ENCODE peak calls at places on chromosomes 6 and 20, in eight cellular contexts. One of them, this sample, is unnamed.

GRCh38 chr6:162258647-162259046 is 468.9 kb downstream of the PRKN start:
- DNase-seq in brain microvascular endothelial cell: no peak
- DNase-seq in CD4-positive, CD25-positive, alpha-beta regulatory T cell: no peak
- DNase-seq in kidney epithelial cell: no peak
- DNase-seq in right lobe of liver: no peak
- DNase-seq in ovary: no peak
- DNase-seq in aorta: no peak
- DNase-seq in right cardiac atrium: no peak
- DNase-seq in this sample: no peak

GRCh38 chr20:3908667-3909066 is 19.5 kb downstream of the PANK2 start:
- DNase-seq in brain microvascular endothelial cell: no peak
- DNase-seq in ovary: no peak
- DNase-seq in right lobe of liver: no peak
- DNase-seq in kidney epithelial cell: no peak
- DNase-seq in right cardiac atrium: peak; percentile 73
- DNase-seq in CD4-positive, CD25-positive, alpha-beta regulatory T cell: no peak
- DNase-seq in aorta: no peak
- DNase-seq in this sample: no peak

GRCh38 chr6:125154184-125155135 is 887 bp downstream of the TPD52L1 start:
- DNase-seq in right cardiac atrium: peak; percentile 69
- DNase-seq in right lobe of liver: peak; percentile 77
- DNase-seq in ovary: peak; percentile 42
- DNase-seq in brain microvascular endothelial cell: no peak
- DNase-seq in aorta: peak; percentile 48
- DNase-seq in kidney epithelial cell: no peak
- DNase-seq in CD4-positive, CD25-positive, alpha-beta regulatory T cell: peak; percentile 40
- DNase-seq in this sample: peak; percentile 78

GRCh38 chr6:63527658-63528514 is 44.4 kb upstream of the LOC128125822 start:
- DNase-seq in kidney epithelial cell: peak; percentile 96
- DNase-seq in aorta: no peak
- DNase-seq in right lobe of liver: peak; percentile 75
- DNase-seq in ovary: no peak
- DNase-seq in brain microvascular endothelial cell: peak; percentile 96
- DNase-seq in CD4-positive, CD25-positive, alpha-beta regulatory T cell: no peak
- DNase-seq in right cardiac atrium: no peak
- DNase-seq in this sample: no peak

GRCh38 chr6:113172531-113172966 is 684.6 kb upstream of the MARCKS start:
- DNase-seq in aorta: no peak
- DNase-seq in CD4-positive, CD25-positive, alpha-beta regulatory T cell: no peak
- DNase-seq in ovary: no peak
- DNase-seq in brain microvascular endothelial cell: no peak
- DNase-seq in right cardiac atrium: peak; percentile 62
- DNase-seq in kidney epithelial cell: no peak
- DNase-seq in right lobe of liver: peak; percentile 52
- DNase-seq in this sample: no peak

GRCh38 chr20:63553251-63553932 is 567 bp upstream of the FNDC11 start:
- DNase-seq in kidney epithelial cell: no peak
- DNase-seq in right lobe of liver: no peak
- DNase-seq in brain microvascular endothelial cell: peak; percentile 64
- DNase-seq in right cardiac atrium: peak; percentile 96
- DNase-seq in ovary: peak; percentile 79
- DNase-seq in CD4-positive, CD25-positive, alpha-beta regulatory T cell: peak; percentile 68
- DNase-seq in aorta: peak; percentile 84
- DNase-seq in this sample: peak; percentile 87

GRCh38 chr6:30829639-30830250 is 54.6 kb upstream of the DDR1 start:
- DNase-seq in kidney epithelial cell: no peak
- DNase-seq in right cardiac atrium: no peak
- DNase-seq in CD4-positive, CD25-positive, alpha-beta regulatory T cell: peak; percentile 57
- DNase-seq in brain microvascular endothelial cell: no peak
- DNase-seq in right lobe of liver: no peak
- DNase-seq in ovary: no peak
- DNase-seq in aorta: no peak
- DNase-seq in this sample: no peak

GRCh38 chr6:34912715-34913464 is 23.8 kb downstream of the ANKS1A start:
- DNase-seq in ovary: no peak
- DNase-seq in right cardiac atrium: no peak
- DNase-seq in aorta: no peak
- DNase-seq in brain microvascular endothelial cell: peak; percentile 74
- DNase-seq in kidney epithelial cell: peak; percentile 76
- DNase-seq in CD4-positive, CD25-positive, alpha-beta regulatory T cell: peak; percentile 68
- DNase-seq in right lobe of liver: no peak
- DNase-seq in this sample: no peak

GRCh38 chr6:151044465-151045441 is 179.3 kb downstream of the MTHFD1L start:
- DNase-seq in ovary: peak; percentile 80
- DNase-seq in right lobe of liver: peak; percentile 97
- DNase-seq in brain microvascular endothelial cell: peak; percentile 96
- DNase-seq in kidney epithelial cell: peak; percentile 96
- DNase-seq in right cardiac atrium: no peak
- DNase-seq in aorta: peak; percentile 74
- DNase-seq in CD4-positive, CD25-positive, alpha-beta regulatory T cell: no peak
- DNase-seq in this sample: peak; percentile 67

GRCh38 chr20:12592756-12593155 is 416.0 kb upstream of the SPTLC3 start:
- DNase-seq in right lobe of liver: no peak
- DNase-seq in right cardiac atrium: no peak
- DNase-seq in aorta: no peak
- DNase-seq in CD4-positive, CD25-positive, alpha-beta regulatory T cell: no peak
- DNase-seq in brain microvascular endothelial cell: no peak
- DNase-seq in ovary: no peak
- DNase-seq in kidney epithelial cell: no peak
- DNase-seq in this sample: no peak

GRCh38 chr20:35561268-35561667 is 19.4 kb downstream of the ERGIC3 start:
- DNase-seq in right lobe of liver: no peak
- DNase-seq in CD4-positive, CD25-positive, alpha-beta regulatory T cell: peak; percentile 10
- DNase-seq in aorta: peak; percentile 29
- DNase-seq in ovary: no peak
- DNase-seq in right cardiac atrium: no peak
- DNase-seq in kidney epithelial cell: peak; percentile 47
- DNase-seq in brain microvascular endothelial cell: peak; percentile 49
- DNase-seq in this sample: peak; percentile 66

GRCh38 chr6:100695445-100695844 is 185.7 kb downstream of the ASCC3 start:
- DNase-seq in kidney epithelial cell: no peak
- DNase-seq in CD4-positive, CD25-positive, alpha-beta regulatory T cell: no peak
- DNase-seq in brain microvascular endothelial cell: no peak
- DNase-seq in right lobe of liver: no peak
- DNase-seq in right cardiac atrium: no peak
- DNase-seq in ovary: no peak
- DNase-seq in aorta: no peak
- DNase-seq in this sample: no peak

GRCh38 chr6:105780146-105780860 is 305.8 kb upstream of the PRDM1 start:
- DNase-seq in kidney epithelial cell: no peak
- DNase-seq in CD4-positive, CD25-positive, alpha-beta regulatory T cell: peak; percentile 20
- DNase-seq in aorta: no peak
- DNase-seq in right cardiac atrium: no peak
- DNase-seq in brain microvascular endothelial cell: no peak
- DNase-seq in right lobe of liver: no peak
- DNase-seq in ovary: no peak
- DNase-seq in this sample: no peak

GRCh38 chr20:34999782-35000181 is 44.1 kb downstream of the MYH7B start:
- DNase-seq in right cardiac atrium: peak; percentile 27
- DNase-seq in aorta: no peak
- DNase-seq in right lobe of liver: no peak
- DNase-seq in CD4-positive, CD25-positive, alpha-beta regulatory T cell: no peak
- DNase-seq in kidney epithelial cell: no peak
- DNase-seq in ovary: no peak
- DNase-seq in brain microvascular endothelial cell: no peak
- DNase-seq in this sample: no peak

GRCh38 chr6:157273756-157274088 is 49.6 kb downstream of the TMEM242 start:
- DNase-seq in right cardiac atrium: peak; percentile 75
- DNase-seq in ovary: peak; percentile 49
- DNase-seq in brain microvascular endothelial cell: peak; percentile 27
- DNase-seq in aorta: peak; percentile 69
- DNase-seq in kidney epithelial cell: no peak
- DNase-seq in right lobe of liver: no peak
- DNase-seq in CD4-positive, CD25-positive, alpha-beta regulatory T cell: peak; percentile 61
- DNase-seq in this sample: no peak

GRCh38 chr6:63644668-63645326 is 9.2 kb downstream of the PHF3 start:
- DNase-seq in aorta: no peak
- DNase-seq in kidney epithelial cell: no peak
- DNase-seq in right lobe of liver: no peak
- DNase-seq in right cardiac atrium: no peak
- DNase-seq in brain microvascular endothelial cell: no peak
- DNase-seq in CD4-positive, CD25-positive, alpha-beta regulatory T cell: no peak
- DNase-seq in ovary: no peak
- DNase-seq in this sample: no peak

GRCh38 chr6:37039958-37040357 is 34.5 kb downstream of the FGD2 start:
- DNase-seq in aorta: no peak
- DNase-seq in kidney epithelial cell: no peak
- DNase-seq in brain microvascular endothelial cell: no peak
- DNase-seq in right lobe of liver: no peak
- DNase-seq in ovary: no peak
- DNase-seq in CD4-positive, CD25-positive, alpha-beta regulatory T cell: no peak
- DNase-seq in right cardiac atrium: peak; percentile 3
- DNase-seq in this sample: no peak

GRCh38 chr20:16810216-16810615 is 62.1 kb downstream of the OTOR start:
- DNase-seq in aorta: no peak
- DNase-seq in right cardiac atrium: no peak
- DNase-seq in CD4-positive, CD25-positive, alpha-beta regulatory T cell: no peak
- DNase-seq in kidney epithelial cell: peak; percentile 12
- DNase-seq in ovary: no peak
- DNase-seq in brain microvascular endothelial cell: no peak
- DNase-seq in right lobe of liver: no peak
- DNase-seq in this sample: no peak
- H3K27me3 ChIP-seq in aorta: peaks cover 2% of the 10 kb centered on the region
- H3K27me3 ChIP-seq in right cardiac atrium: peaks cover 2% of the 10 kb centered on the region
- H3K27me3 ChIP-seq in CD4-positive, CD25-positive, alpha-beta regulatory T cell: peaks cover 5% of the 10 kb centered on the region
- H3K27me3 ChIP-seq in kidney epithelial cell: no peaks in the 10 kb centered on the region
- H3K27me3 ChIP-seq in ovary: no peaks in the 10 kb centered on the region
- H3K27me3 ChIP-seq in brain microvascular endothelial cell: no peaks in the 10 kb centered on the region
- H3K27me3 ChIP-seq in right lobe of liver: no peaks in the 10 kb centered on the region
- H3K27me3 ChIP-seq in this sample: peaks cover 8% of the 10 kb centered on the region

GRCh38 chr6:98946266-98946817 is 1.4 kb downstream of the FBXL4 start:
- DNase-seq in right cardiac atrium: no peak
- DNase-seq in ovary: no peak
- DNase-seq in CD4-positive, CD25-positive, alpha-beta regulatory T cell: no peak
- DNase-seq in brain microvascular endothelial cell: no peak
- DNase-seq in aorta: no peak
- DNase-seq in right lobe of liver: no peak
- DNase-seq in kidney epithelial cell: no peak
- DNase-seq in this sample: no peak
- H3K4me3 ChIP-seq in right cardiac atrium: peak overlapping the region; percentile 81
- H3K4me3 ChIP-seq in ovary: peak overlapping the region; percentile 81
- H3K4me3 ChIP-seq in CD4-positive, CD25-positive, alpha-beta regulatory T cell: peak overlapping the region; percentile 92
- H3K4me3 ChIP-seq in brain microvascular endothelial cell: peak overlapping the region; percentile 82
- H3K4me3 ChIP-seq in aorta: peak overlapping the region; percentile 93
- H3K4me3 ChIP-seq in right lobe of liver: peak overlapping the region; percentile 83
- H3K4me3 ChIP-seq in kidney epithelial cell: peak overlapping the region; percentile 72
- H3K4me3 ChIP-seq in this sample: peak overlapping the region; percentile 82

DNA sequence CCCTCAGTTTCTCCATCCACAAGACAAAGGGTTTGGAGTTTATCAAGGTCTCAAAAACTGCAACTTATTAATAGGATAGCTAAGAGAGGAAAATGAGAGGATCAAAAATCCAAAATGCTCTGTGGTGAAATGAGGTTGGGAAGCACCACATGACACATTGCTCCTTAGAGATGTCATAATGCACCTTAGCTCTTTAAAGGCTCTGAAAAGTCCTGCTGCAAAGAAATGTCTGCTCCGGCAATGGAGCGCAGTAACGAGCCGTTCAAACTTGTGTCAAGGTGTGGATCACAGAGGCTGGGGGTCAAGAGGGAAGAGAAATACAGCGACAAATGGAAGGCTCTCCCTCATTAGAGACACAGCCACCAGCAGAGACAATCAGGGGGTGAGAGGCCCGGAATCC is 53.1 kb downstream of the BMP7 start:
- DNase-seq in aorta: no peak
- DNase-seq in right lobe of liver: no peak
- DNase-seq in brain microvascular endothelial cell: no peak
- DNase-seq in ovary: no peak
- DNase-seq in right cardiac atrium: no peak
- DNase-seq in kidney epithelial cell: no peak
- DNase-seq in CD4-positive, CD25-positive, alpha-beta regulatory T cell: no peak
- DNase-seq in this sample: no peak
- H3K27me3 ChIP-seq in aorta: no peaks in the 10 kb centered on the region
- H3K27me3 ChIP-seq in right lobe of liver: no peaks in the 10 kb centered on the region
- H3K27me3 ChIP-seq in brain microvascular endothelial cell: peaks cover 4% of the 10 kb centered on the region
- H3K27me3 ChIP-seq in ovary: no peaks in the 10 kb centered on the region
- H3K27me3 ChIP-seq in right cardiac atrium: no peaks in the 10 kb centered on the region
- H3K27me3 ChIP-seq in kidney epithelial cell: no peaks in the 10 kb centered on the region
- H3K27me3 ChIP-seq in CD4-positive, CD25-positive, alpha-beta regulatory T cell: no peaks in the 10 kb centered on the region
- H3K27me3 ChIP-seq in this sample: no peaks in the 10 kb centered on the region

GRCh38 chr6:166627039-166627874 is at the start of gene RPS6KA2:
- DNase-seq in kidney epithelial cell: peak; percentile 93
- DNase-seq in aorta: peak; percentile 100
- DNase-seq in CD4-positive, CD25-positive, alpha-beta regulatory T cell: peak; percentile 100
- DNase-seq in brain microvascular endothelial cell: peak; percentile 100
- DNase-seq in right cardiac atrium: peak; percentile 100
- DNase-seq in ovary: peak; percentile 100
- DNase-seq in right lobe of liver: peak; percentile 100
- DNase-seq in this sample: peak; percentile 100

GRCh38 chr6:166626177-166627038 is 643 bp downstream of the RPS6KA2 start:
- DNase-seq in CD4-positive, CD25-positive, alpha-beta regulatory T cell: peak; percentile 28
- DNase-seq in kidney epithelial cell: no peak
- DNase-seq in brain microvascular endothelial cell: no peak
- DNase-seq in ovary: peak; percentile 63
- DNase-seq in aorta: peak; percentile 59
- DNase-seq in right cardiac atrium: peak; percentile 69
- DNase-seq in right lobe of liver: peak; percentile 60
- DNase-seq in this sample: peak; percentile 77

GRCh38 chr6:166624275-166624674 is 2.8 kb downstream of the RPS6KA2 start:
- DNase-seq in kidney epithelial cell: no peak
- DNase-seq in right lobe of liver: no peak
- DNase-seq in aorta: no peak
- DNase-seq in brain microvascular endothelial cell: no peak
- DNase-seq in right cardiac atrium: no peak
- DNase-seq in CD4-positive, CD25-positive, alpha-beta regulatory T cell: no peak
- DNase-seq in ovary: no peak
- DNase-seq in this sample: no peak

GRCh38 chr6:166623318-166623717 is 3.7 kb downstream of the RPS6KA2 start:
- DNase-seq in ovary: no peak
- DNase-seq in aorta: no peak
- DNase-seq in right lobe of liver: no peak
- DNase-seq in right cardiac atrium: no peak
- DNase-seq in kidney epithelial cell: no peak
- DNase-seq in CD4-positive, CD25-positive, alpha-beta regulatory T cell: no peak
- DNase-seq in brain microvascular endothelial cell: no peak
- DNase-seq in this sample: no peak

DNA sequence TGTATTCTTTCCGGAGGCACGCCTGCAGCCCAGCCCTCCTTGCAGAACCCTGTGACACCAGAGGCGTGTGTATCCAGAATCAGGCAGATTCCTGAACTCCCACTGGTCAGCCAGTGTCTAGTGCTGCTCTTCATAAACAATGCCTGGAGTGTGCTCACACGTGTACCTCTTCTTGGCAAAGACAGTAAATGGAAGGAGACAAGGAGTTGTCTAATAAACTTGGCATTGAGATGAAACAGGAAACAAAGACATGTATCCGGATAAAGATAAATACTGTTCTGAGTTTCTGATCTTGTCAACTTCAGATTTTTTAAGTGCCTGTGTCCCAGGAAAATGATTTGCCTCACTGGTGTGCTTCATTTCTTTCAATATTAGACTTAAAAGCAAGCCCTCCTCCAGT is 1.7 kb downstream of the RPS6KA2 start:
- DNase-seq in ovary: no peak
- DNase-seq in CD4-positive, CD25-positive, alpha-beta regulatory T cell: no peak
- DNase-seq in brain microvascular endothelial cell: peak; percentile 49
- DNase-seq in aorta: no peak
- DNase-seq in right lobe of liver: no peak
- DNase-seq in kidney epithelial cell: no peak
- DNase-seq in right cardiac atrium: no peak
- DNase-seq in this sample: no peak
- H3K4me3 ChIP-seq in ovary: peak overlapping the region; percentile 56
- H3K4me3 ChIP-seq in CD4-positive, CD25-positive, alpha-beta regulatory T cell: no peak overlapping the region
- H3K4me3 ChIP-seq in brain microvascular endothelial cell: peak overlapping the region; percentile 1
- H3K4me3 ChIP-seq in aorta: no peak overlapping the region
- H3K4me3 ChIP-seq in right lobe of liver: no peak overlapping the region
- H3K4me3 ChIP-seq in kidney epithelial cell: no peak overlapping the region
- H3K4me3 ChIP-seq in right cardiac atrium: peak overlapping the region; percentile 82
- H3K4me3 ChIP-seq in this sample: peak overlapping the region; percentile 80